ENCODE peak calls at places on chromosome 12, in seven cellular contexts. C, Z, T, A, P, W and R are unnamed samples.

GRCh38 chr12:101891462-101891971 is 14.1 kb downstream of the DRAM1 start:
- DNase-seq in T (no peak), A (peak; percentile 61), P (peak; percentile 49), Z (no peak), W (no peak), C (no peak), R (no peak)

GRCh38 chr12:113955109-113955970 is 10.8 kb downstream of the RBM19 start:
- DNase-seq in Z (peak; percentile 73), W (no peak), C (no peak), T (no peak), P (peak; percentile 33), A (peak; percentile 10), R (no peak)

GRCh38 chr12:42483534-42483857 is 106.0 kb downstream of the PRICKLE1 start:
- DNase-seq in P (peak; percentile 62), C (no peak), Z (no peak), W (no peak), A (no peak), T (no peak), R (peak; percentile 82)

GRCh38 chr12:76024942-76025600 is 6.5 kb downstream of the PHLDA1 start:
- DNase-seq in P (no peak), C (no peak), A (peak; percentile 81), W (no peak), T (no peak), Z (peak; percentile 65), R (no peak)

GRCh38 chr12:74846116-74846515 is 308.5 kb downstream of the ATXN7L3B start:
- DNase-seq in T (no peak), W (no peak), Z (no peak), C (no peak), P (no peak), A (no peak), R (no peak)

GRCh38 chr12:90619943-90620342 is 335.0 kb downstream of the CCER1 start:
- DNase-seq in Z (no peak), P (no peak), A (no peak), W (no peak), T (no peak), C (no peak), R (no peak)

GRCh38 chr12:46998811-46999368 is 80.5 kb upstream of the PCED1B start:
- DNase-seq in W (no peak), C (no peak), P (no peak), Z (no peak), T (no peak), A (peak; percentile 78), R (no peak)

GRCh38 chr12:52703878-52704277 is 554 bp upstream of the KRT77 start:
- DNase-seq in A (no peak), P (no peak), T (no peak), Z (no peak), W (no peak), C (no peak), R (no peak)

GRCh38 chr12:132887513-132888341 is at the start of gene CHFR:
- DNase-seq in A (peak; percentile 99), Z (peak; percentile 85), T (peak; percentile 89), W (peak; percentile 97), C (peak; percentile 97), P (peak; percentile 99), R (peak; percentile 99)

GRCh38 chr12:113641426-113641825 is 169.8 kb upstream of the LHX5 start:
- DNase-seq in C (no peak), Z (no peak), W (no peak), A (no peak), P (no peak), T (no peak), R (no peak)

GRCh38 chr12:100706029-100706428 is 88.5 kb upstream of the ANO4 start:
- DNase-seq in T (peak; percentile 7), W (no peak), A (peak; percentile 42), Z (no peak), C (no peak), P (peak; percentile 21), R (no peak)

GRCh38 chr12:130611026-130611905 is 104.8 kb downstream of the RIMBP2 start:
- DNase-seq in C (no peak), A (no peak), W (no peak), Z (no peak), P (no peak), T (no peak), R (no peak)

GRCh38 chr12:64001439-64001838 is 156.9 kb downstream of the SRGAP1 start:
- DNase-seq in T (no peak), C (no peak), W (no peak), Z (no peak), A (no peak), P (no peak), R (no peak)

GRCh38 chr12:53561590-53561953 is 54.3 kb upstream of the NPFF start:
- DNase-seq in P (peak; percentile 27), W (no peak), A (peak; percentile 88), Z (peak; percentile 75), C (no peak), T (no peak), R (no peak)

GRCh38 chr12:110271015-110271414 is 10.0 kb upstream of the ATP2A2 start:
- DNase-seq in T (no peak), P (no peak), W (no peak), C (no peak), Z (no peak), A (no peak), R (no peak)

GRCh38 chr12:76628745-76629144 is 69.2 kb upstream of the OSBPL8 start:
- DNase-seq in T (no peak), Z (no peak), P (no peak), C (no peak), A (peak; percentile 65), W (no peak), R (no peak)

GRCh38 chr12:75361408-75361807 is 26.9 kb downstream of the GLIPR1L1 start:
- DNase-seq in C (no peak), P (no peak), W (no peak), A (no peak), Z (no peak), T (no peak), R (no peak)

GRCh38 chr12:26021534-26021933 is 63.1 kb downstream of the RASSF8 start:
- DNase-seq in Z (no peak), A (no peak), W (no peak), T (no peak), C (no peak), P (no peak), R (no peak)

GRCh38 chr12:115411121-115411520 is 727.1 kb upstream of the TBX3 start:
- DNase-seq in A (no peak), P (no peak), C (no peak), W (no peak), Z (no peak), T (peak; percentile 89), R (no peak)

GRCh38 chr12:6635856-6636521 is at the start of gene LPAR5:
- DNase-seq in P (peak; percentile 61), Z (peak; percentile 48), A (no peak), C (peak; percentile 34), T (no peak), W (peak; percentile 44), R (peak; percentile 74)

GRCh38 chr12:116813271-116814041 is 67.8 kb downstream of the HRK start:
- DNase-seq in W (no peak), Z (no peak), A (no peak), C (no peak), T (no peak), P (no peak), R (no peak)

GRCh38 chr12:17381211-17381610 is 708.8 kb downstream of the RERGL start:
- DNase-seq in Z (peak; percentile 4), A (no peak), W (no peak), T (no peak), P (no peak), C (no peak), R (no peak)

GRCh38 chr12:106582264-106582591 is 576 bp upstream of the RFX4 start:
- DNase-seq in P (no peak), T (no peak), W (no peak), A (no peak), C (no peak), Z (no peak), R (no peak)
- H3K4me1 ChIP-seq in P (peaks cover 31% of the 10 kb centered on the region), T (no peaks in the 10 kb centered on the region), W (peaks cover 17% of the 10 kb centered on the region), A (peaks cover 17% of the 10 kb centered on the region), C (peaks cover 14% of the 10 kb centered on the region), Z (peaks cover 58% of the 10 kb centered on the region), R (no peaks in the 10 kb centered on the region)

DNA sequence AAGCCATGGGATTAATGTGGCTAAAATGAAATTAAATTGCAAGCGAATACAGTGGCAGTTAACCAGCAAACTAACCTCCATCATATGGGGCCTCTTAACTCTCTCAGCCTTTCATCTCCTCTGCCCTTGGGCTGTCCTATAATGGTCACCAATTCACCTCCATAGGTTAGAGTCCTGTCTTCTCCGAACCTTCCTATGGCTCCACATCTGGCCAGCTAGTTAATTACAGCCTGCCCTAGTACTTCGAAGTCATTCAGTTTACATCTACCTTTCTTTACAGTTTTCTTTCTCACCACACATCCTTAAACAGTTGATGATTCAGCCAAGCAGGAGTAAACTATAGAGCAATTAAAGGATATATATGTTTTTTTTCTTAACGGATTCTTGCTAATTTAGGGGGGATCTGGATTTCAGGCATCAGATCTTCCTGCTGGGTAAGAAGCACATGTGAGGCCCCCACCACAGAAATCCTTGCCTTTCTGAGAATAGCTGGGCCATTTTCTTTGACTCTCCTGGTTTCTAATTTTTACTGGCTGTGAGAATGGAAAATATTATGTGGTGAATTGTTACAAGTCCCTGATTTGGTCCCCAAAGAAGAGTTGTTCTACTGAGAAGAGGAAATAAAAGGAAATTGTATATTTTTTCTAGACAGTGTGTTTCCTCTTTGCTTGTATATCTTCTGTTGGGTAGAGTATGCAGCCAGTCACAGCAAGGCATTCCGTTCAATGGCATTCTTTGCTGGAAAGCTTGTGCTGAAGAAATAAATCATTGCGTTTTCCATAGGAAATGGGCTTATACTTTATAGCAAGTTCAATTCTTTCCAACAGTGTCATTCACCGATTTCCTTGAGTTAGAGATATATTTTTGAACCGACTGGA is 16.7 kb downstream of the HMGA2 start:
- DNase-seq in A (no peak), T (no peak), W (no peak), P (no peak), Z (no peak), C (no peak), R (no peak)
- H3K27ac ChIP-seq in A (no peak overlapping the region), T (no peak overlapping the region), W (no peak overlapping the region), P (no peak overlapping the region), Z (no peak overlapping the region), C (no peak overlapping the region), R (no peak overlapping the region)

GRCh38 chr12:57726884-57727757 is 11.4 kb downstream of the AGAP2 start:
- DNase-seq in A (peak; percentile 64), T (peak; percentile 88), P (peak; percentile 46), Z (no peak), C (peak; percentile 53), W (no peak), R (peak; percentile 83)
- H3K4me3 ChIP-seq in A (peak overlapping the region; percentile 20), T (peak overlapping the region; percentile 73), P (peak overlapping the region; percentile 60), Z (peak overlapping the region; percentile 96), C (peak overlapping the region; percentile 65), W (no peak overlapping the region), R (peak overlapping the region; percentile 34)

GRCh38 chr12:55974308-55974724 is 438 bp downstream of the RAB5B start:
- DNase-seq in W (no peak), P (peak; percentile 79), A (peak; percentile 52), T (peak; percentile 55), Z (peak; percentile 60), C (no peak), R (peak; percentile 75)

GRCh38 chr12:55982319-55982936 is 8.6 kb downstream of the RAB5B start:
- DNase-seq in A (peak; percentile 71), C (no peak), Z (no peak), T (no peak), P (no peak), W (no peak), R (no peak)

GRCh38 chr12:55983229-55983849 is 9.5 kb downstream of the RAB5B start:
- DNase-seq in C (no peak), Z (no peak), T (no peak), W (no peak), A (no peak), P (no peak), R (no peak)

GRCh38 chr12:55978393-55978792 is 4.5 kb downstream of the RAB5B start:
- DNase-seq in Z (no peak), C (no peak), P (no peak), A (no peak), T (no peak), W (no peak), R (no peak)

GRCh38 chr12:55979069-55979468 is 5.2 kb downstream of the RAB5B start:
- DNase-seq in W (no peak), A (no peak), C (no peak), Z (no peak), T (no peak), P (no peak), R (no peak)
- H3K4me1 ChIP-seq in W (peaks cover 33% of the 10 kb centered on the region), A (peaks cover 10% of the 10 kb centered on the region), C (peaks cover 24% of the 10 kb centered on the region), Z (peaks cover 6% of the 10 kb centered on the region), T (no peaks in the 10 kb centered on the region), P (peaks cover 13% of the 10 kb centered on the region), R (no peaks in the 10 kb centered on the region)